ENCODE peak calls at places on chromosomes 12 and 14, in eight cellular contexts. S is neural progenitor cell; H is mucosa of descending colon; R is astrocyte of the spinal cord; I is naive thymus-derived CD4-positive, alpha-beta T cell; A is cardiac fibroblast; V is endodermal cell; E is lower leg skin. U is an unnamed sample.

GRCh38 chr12:52980773-52981423 is 25.4 kb upstream of the EIF4B start:
- DNase-seq in V (peak; percentile 99), I (peak; percentile 78), H (peak; percentile 87), R (peak; percentile 89), A (peak; percentile 95), E (peak; percentile 89), S (peak; percentile 96), U (peak; percentile 97)

GRCh38 chr12:58172433-58173073 is 231.2 kb downstream of the ATP23 start:
- DNase-seq in A (no peak), I (no peak), S (no peak), R (no peak), E (no peak), H (no peak), V (no peak), U (no peak)

GRCh38 chr14:31867570-31867969 is 209.5 kb upstream of the ARHGAP5 start:
- DNase-seq in I (no peak), E (no peak), S (no peak), V (no peak), A (no peak), R (no peak), H (no peak), U (no peak)

GRCh38 chr12:99453831-99454538 is 193.6 kb upstream of the GARIN6 start:
- DNase-seq in H (no peak), R (peak; percentile 5), V (no peak), A (no peak), S (no peak), I (no peak), E (no peak), U (no peak)

GRCh38 chr14:31927348-31927826 is 149.7 kb upstream of the ARHGAP5 start:
- DNase-seq in S (peak; percentile 58), I (no peak), H (no peak), R (peak; percentile 95), V (no peak), A (peak; percentile 96), E (no peak), U (no peak)

GRCh38 chr14:47596232-47596631 is 79.2 kb downstream of the MDGA2 start:
- DNase-seq in R (no peak), I (no peak), H (no peak), V (no peak), S (no peak), A (no peak), E (no peak), U (no peak)

GRCh38 chr14:57029620-57030253 is 219.5 kb upstream of the OTX2 start:
- DNase-seq in A (no peak), S (no peak), V (peak; percentile 60), H (no peak), E (no peak), R (no peak), I (no peak), U (peak; percentile 55)

GRCh38 chr14:21894003-21894897 is 220.6 kb upstream of the OR4E1 start:
- DNase-seq in A (no peak), R (no peak), H (peak; percentile 27), E (no peak), V (peak; percentile 76), I (peak; percentile 53), S (peak; percentile 52), U (peak; percentile 13)

GRCh38 chr12:112837629-112838191 is 46.2 kb downstream of the RPH3A start:
- DNase-seq in E (no peak), R (peak; percentile 48), S (no peak), I (no peak), V (no peak), H (no peak), A (peak; percentile 80), U (no peak)

GRCh38 chr14:31070431-31070830 is 44.3 kb upstream of the STRN3 start:
- DNase-seq in S (no peak), R (peak; percentile 94), V (no peak), I (no peak), A (peak; percentile 90), E (no peak), H (no peak), U (no peak)

GRCh38 chr12:80780746-80781145 is 64.0 kb downstream of the MYF5 start:
- DNase-seq in S (no peak), E (no peak), H (no peak), I (no peak), A (no peak), V (no peak), R (no peak), U (no peak)

GRCh38 chr14:99156814-99157213 is 115.2 kb downstream of the BCL11B start:
- DNase-seq in E (no peak), I (no peak), H (no peak), S (no peak), R (no peak), V (peak; percentile 0), A (no peak), U (no peak)

GRCh38 chr12:76032043-76032981 is 736 bp upstream of the PHLDA1 start:
- DNase-seq in A (peak; percentile 77), R (peak; percentile 80), S (peak; percentile 67), V (peak; percentile 89), E (peak; percentile 31), I (peak; percentile 26), H (peak; percentile 31), U (no peak)

GRCh38 chr14:95496690-95497241 is 19.7 kb downstream of the SYNE3 start:
- DNase-seq in E (no peak), V (no peak), S (no peak), A (peak; percentile 36), R (peak; percentile 86), I (no peak), H (no peak), U (no peak)

GRCh38 chr14:100065942-100066574 is 836 bp downstream of the EVL start:
- DNase-seq in E (no peak), A (no peak), S (no peak), R (no peak), H (peak; percentile 59), V (no peak), I (peak; percentile 85), U (no peak)

GRCh38 chr12:124039276-124039675 is 66.3 kb downstream of the ZNF664 start:
- DNase-seq in S (no peak), E (no peak), V (no peak), H (no peak), R (peak; percentile 79), I (no peak), A (peak; percentile 54), U (no peak)

GRCh38 chr12:120064054-120064940 is 52.3 kb downstream of the RAB35 start:
- DNase-seq in H (no peak), E (no peak), A (no peak), V (peak; percentile 67), R (no peak), I (no peak), S (no peak), U (no peak)

DNA sequence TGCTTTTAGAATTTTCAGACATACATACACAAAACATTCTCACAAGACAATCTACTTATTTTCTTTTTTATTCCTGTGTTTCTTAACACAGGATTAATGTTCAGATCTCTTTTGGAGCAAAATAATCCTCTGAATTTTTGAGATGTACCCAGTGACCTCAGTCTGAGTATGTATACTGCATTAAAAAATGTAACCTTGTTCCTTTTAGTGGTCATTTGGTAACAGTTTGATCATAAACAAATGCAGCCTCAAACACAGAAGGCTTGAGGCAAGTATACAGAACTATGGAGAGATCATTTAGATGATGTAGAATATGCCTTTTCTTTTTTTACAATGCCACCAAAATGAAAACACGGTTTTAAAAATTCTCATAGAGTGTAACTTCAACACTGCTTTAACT is 9.7 kb downstream of the HIF1A start:
- DNase-seq in I (no peak), H (no peak), A (peak; percentile 38), S (no peak), R (peak; percentile 7), E (no peak), V (no peak), U (no peak)
- H3K4me3 ChIP-seq in I (no peak overlapping the region), H (no peak overlapping the region), A (peak overlapping the region; percentile 82), S (no peak overlapping the region), R (no peak overlapping the region), E (no peak overlapping the region), V (no peak overlapping the region), U (no peak overlapping the region)

DNA sequence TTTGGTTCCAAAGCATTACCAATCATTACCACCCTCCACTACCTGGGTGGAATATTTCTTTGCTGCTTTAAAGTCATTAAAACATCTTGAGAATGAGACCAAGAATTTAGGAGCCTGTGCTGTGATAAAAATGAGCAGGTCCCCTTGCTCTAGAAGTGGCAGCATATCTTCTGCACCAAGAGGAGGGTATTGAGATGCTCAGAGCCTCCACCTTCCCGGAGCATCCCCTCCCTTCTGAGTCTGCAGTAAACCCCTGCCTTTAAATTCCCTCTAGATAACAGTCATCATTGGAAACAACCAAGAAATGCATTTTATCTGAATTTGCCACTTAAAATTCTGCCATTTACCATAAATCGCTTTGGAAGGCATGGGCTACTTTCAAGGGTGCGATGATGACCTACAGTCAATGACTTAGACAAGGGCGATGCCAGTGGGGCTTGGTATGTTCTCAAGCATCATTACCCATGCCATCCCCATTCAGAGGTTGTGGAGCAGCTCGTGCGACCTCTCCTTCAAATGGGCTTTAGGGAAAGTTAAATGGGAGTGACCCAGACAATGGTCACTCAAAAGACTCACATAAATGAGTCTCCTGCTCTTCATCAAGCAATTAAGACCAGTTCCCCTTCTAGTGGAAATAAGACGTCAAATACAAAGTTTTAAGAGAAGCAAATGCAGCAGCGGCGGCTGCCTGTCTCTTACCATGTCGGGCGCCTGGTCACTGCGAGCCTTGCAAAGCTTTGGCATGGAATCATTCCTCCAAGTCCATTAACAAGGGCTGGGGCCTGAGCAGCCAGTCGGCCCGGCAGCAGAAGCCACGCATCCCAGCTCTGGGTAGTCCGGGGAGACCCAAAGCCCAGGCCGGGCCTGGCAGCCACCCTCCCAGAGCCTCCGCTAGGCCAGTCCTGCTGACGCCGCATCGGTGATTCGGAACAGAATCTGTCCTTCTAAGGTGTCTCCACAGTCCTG is 334.5 kb downstream of the TMEM121 start:
- DNase-seq in R (no peak), E (no peak), V (peak; percentile 8), S (no peak), I (no peak), A (no peak), H (peak; percentile 30), U (no peak)
- H3K4me3 ChIP-seq in R (no peak overlapping the region), E (no peak overlapping the region), V (no peak overlapping the region), S (no peak overlapping the region), I (no peak overlapping the region), A (no peak overlapping the region), H (no peak overlapping the region), U (no peak overlapping the region)

GRCh38 chr12:2677142-2677880 is 117.5 kb upstream of the FKBP4 start:
- DNase-seq in I (no peak), A (no peak), H (no peak), R (no peak), V (peak; percentile 45), E (no peak), S (no peak), U (no peak)

GRCh38 chr12:2678416-2678815 is 116.4 kb upstream of the FKBP4 start:
- DNase-seq in I (no peak), H (no peak), S (no peak), V (no peak), R (no peak), A (no peak), E (no peak), U (no peak)

GRCh38 chr12:2680676-2681039 is 114.1 kb upstream of the FKBP4 start:
- DNase-seq in R (no peak), A (no peak), V (no peak), E (no peak), I (no peak), S (no peak), H (no peak), U (no peak)

GRCh38 chr12:2679816-2680675 is 114.7 kb upstream of the FKBP4 start:
- DNase-seq in R (no peak), V (peak; percentile 49), A (no peak), H (no peak), I (no peak), E (peak; percentile 9), S (no peak), U (no peak)

GRCh38 chr12:2679068-2679815 is 115.5 kb upstream of the FKBP4 start:
- DNase-seq in V (peak; percentile 49), A (no peak), R (no peak), I (no peak), E (no peak), S (no peak), H (no peak), U (no peak)
- H3K4me3 ChIP-seq in V (no peak overlapping the region), A (no peak overlapping the region), R (no peak overlapping the region), I (no peak overlapping the region), E (no peak overlapping the region), S (no peak overlapping the region), H (no peak overlapping the region), U (no peak overlapping the region)

GRCh38 chr14:75452324-75452723 is 24.5 kb downstream of the JDP2 start:
- DNase-seq in I (no peak), V (peak; percentile 52), R (peak; percentile 14), E (no peak), H (no peak), S (no peak), A (peak; percentile 11), U (no peak)
- H3K4me3 ChIP-seq in I (no peak overlapping the region), V (no peak overlapping the region), R (no peak overlapping the region), E (no peak overlapping the region), H (no peak overlapping the region), S (no peak overlapping the region), A (no peak overlapping the region), U (no peak overlapping the region)